ENCODE peak calls at places on chromosomes 1 and 21, in nine cellular contexts. One of them, this sample, is unnamed.

GRCh38 chr1:209485167-209485566 is 98.3 kb upstream of the CAMK1G start:
- DNase-seq in H9: no peak
- DNase-seq in left ventricle myocardium inferior: peak
- DNase-seq in heart left ventricle: peak
- DNase-seq in fibroblast of villous mesenchyme: peak
- DNase-seq in mammary epithelial cell: peak
- DNase-seq in endothelial cell: no peak
- DNase-seq in A549: no peak
- DNase-seq in CD4-positive, alpha-beta T cell: no peak
- DNase-seq in this sample: no peak

GRCh38 chr1:210228158-210228557 is 4.4 kb upstream of the SERTAD4 start:
- DNase-seq in H9: no peak
- DNase-seq in left ventricle myocardium inferior: no peak
- DNase-seq in heart left ventricle: no peak
- DNase-seq in fibroblast of villous mesenchyme: no peak
- DNase-seq in mammary epithelial cell: no peak
- DNase-seq in endothelial cell: no peak
- DNase-seq in A549: no peak
- DNase-seq in CD4-positive, alpha-beta T cell: no peak
- DNase-seq in this sample: no peak

GRCh38 chr1:227759345-227760300 is 24.4 kb downstream of the SNAP47 start:
- DNase-seq in H9: no peak
- DNase-seq in left ventricle myocardium inferior: peak
- DNase-seq in heart left ventricle: peak
- DNase-seq in fibroblast of villous mesenchyme: peak
- DNase-seq in mammary epithelial cell: peak
- DNase-seq in endothelial cell: no peak
- DNase-seq in A549: no peak
- DNase-seq in CD4-positive, alpha-beta T cell: no peak
- DNase-seq in this sample: no peak

GRCh38 chr1:43315963-43316737 is 15.4 kb downstream of the TIE1 start:
- DNase-seq in H9: no peak
- DNase-seq in left ventricle myocardium inferior: no peak
- DNase-seq in heart left ventricle: no peak
- DNase-seq in fibroblast of villous mesenchyme: no peak
- DNase-seq in mammary epithelial cell: no peak
- DNase-seq in endothelial cell: no peak
- DNase-seq in A549: no peak
- DNase-seq in CD4-positive, alpha-beta T cell: no peak
- DNase-seq in this sample: no peak

GRCh38 chr1:236394905-236395779 is 1.1 kb downstream of the EDARADD start:
- DNase-seq in H9: peak
- DNase-seq in left ventricle myocardium inferior: peak
- DNase-seq in heart left ventricle: peak
- DNase-seq in fibroblast of villous mesenchyme: peak
- DNase-seq in mammary epithelial cell: peak
- DNase-seq in endothelial cell: peak
- DNase-seq in A549: no peak
- DNase-seq in CD4-positive, alpha-beta T cell: no peak
- DNase-seq in this sample: peak

GRCh38 chr1:38152351-38153082 is 105.9 kb upstream of the POU3F1 start:
- DNase-seq in H9: no peak
- DNase-seq in left ventricle myocardium inferior: no peak
- DNase-seq in heart left ventricle: no peak
- DNase-seq in fibroblast of villous mesenchyme: no peak
- DNase-seq in mammary epithelial cell: peak
- DNase-seq in endothelial cell: no peak
- DNase-seq in A549: no peak
- DNase-seq in CD4-positive, alpha-beta T cell: no peak
- DNase-seq in this sample: no peak

GRCh38 chr1:103457856-103458255 is 67.6 kb upstream of the RNPC3 start:
- DNase-seq in H9: peak
- DNase-seq in left ventricle myocardium inferior: no peak
- DNase-seq in heart left ventricle: no peak
- DNase-seq in fibroblast of villous mesenchyme: no peak
- DNase-seq in mammary epithelial cell: peak
- DNase-seq in endothelial cell: no peak
- DNase-seq in A549: no peak
- DNase-seq in CD4-positive, alpha-beta T cell: no peak
- DNase-seq in this sample: no peak

GRCh38 chr1:81554108-81554507 is 246.6 kb upstream of the ADGRL2 start:
- DNase-seq in H9: no peak
- DNase-seq in left ventricle myocardium inferior: no peak
- DNase-seq in heart left ventricle: no peak
- DNase-seq in fibroblast of villous mesenchyme: no peak
- DNase-seq in mammary epithelial cell: no peak
- DNase-seq in endothelial cell: no peak
- DNase-seq in A549: no peak
- DNase-seq in CD4-positive, alpha-beta T cell: no peak
- DNase-seq in this sample: no peak

GRCh38 chr1:224182057-224182865 is 779 bp upstream of the DEGS1 start:
- DNase-seq in H9: no peak
- DNase-seq in left ventricle myocardium inferior: no peak
- DNase-seq in heart left ventricle: no peak
- DNase-seq in fibroblast of villous mesenchyme: no peak
- DNase-seq in mammary epithelial cell: peak
- DNase-seq in endothelial cell: no peak
- DNase-seq in A549: peak
- DNase-seq in CD4-positive, alpha-beta T cell: peak
- DNase-seq in this sample: peak

GRCh38 chr1:118077331-118078055 is 107.5 kb downstream of the SPAG17 start:
- DNase-seq in H9: peak
- DNase-seq in left ventricle myocardium inferior: no peak
- DNase-seq in heart left ventricle: no peak
- DNase-seq in fibroblast of villous mesenchyme: peak
- DNase-seq in mammary epithelial cell: peak
- DNase-seq in endothelial cell: peak
- DNase-seq in A549: peak
- DNase-seq in CD4-positive, alpha-beta T cell: no peak
- DNase-seq in this sample: no peak

GRCh38 chr1:209435654-209436566 is 147.6 kb upstream of the CAMK1G start:
- DNase-seq in H9: peak
- DNase-seq in left ventricle myocardium inferior: peak
- DNase-seq in heart left ventricle: peak
- DNase-seq in fibroblast of villous mesenchyme: peak
- DNase-seq in mammary epithelial cell: peak
- DNase-seq in endothelial cell: peak
- DNase-seq in A549: peak
- DNase-seq in CD4-positive, alpha-beta T cell: peak
- DNase-seq in this sample: peak

GRCh38 chr1:39898648-39899603 is 2.8 kb downstream of the MYCL start:
- DNase-seq in H9: peak
- DNase-seq in left ventricle myocardium inferior: no peak
- DNase-seq in heart left ventricle: no peak
- DNase-seq in fibroblast of villous mesenchyme: peak
- DNase-seq in mammary epithelial cell: no peak
- DNase-seq in endothelial cell: peak
- DNase-seq in A549: peak
- DNase-seq in CD4-positive, alpha-beta T cell: no peak
- DNase-seq in this sample: no peak

GRCh38 chr1:20711285-20712209 is 6.3 kb downstream of the KIF17 start:
- DNase-seq in H9: no peak
- DNase-seq in left ventricle myocardium inferior: no peak
- DNase-seq in heart left ventricle: no peak
- DNase-seq in fibroblast of villous mesenchyme: no peak
- DNase-seq in mammary epithelial cell: no peak
- DNase-seq in endothelial cell: no peak
- DNase-seq in A549: no peak
- DNase-seq in CD4-positive, alpha-beta T cell: no peak
- DNase-seq in this sample: no peak

GRCh38 chr21:45041351-45041805 is 33.0 kb upstream of the ADARB1 start:
- DNase-seq in H9: no peak
- DNase-seq in left ventricle myocardium inferior: peak
- DNase-seq in heart left ventricle: no peak
- DNase-seq in fibroblast of villous mesenchyme: peak
- DNase-seq in mammary epithelial cell: no peak
- DNase-seq in endothelial cell: no peak
- DNase-seq in A549: no peak
- DNase-seq in CD4-positive, alpha-beta T cell: no peak
- DNase-seq in this sample: no peak

GRCh38 chr1:44621841-44622286 is 52.4 kb downstream of the TMEM53 start:
- DNase-seq in H9: no peak
- DNase-seq in left ventricle myocardium inferior: no peak
- DNase-seq in heart left ventricle: no peak
- DNase-seq in fibroblast of villous mesenchyme: peak
- DNase-seq in mammary epithelial cell: no peak
- DNase-seq in endothelial cell: no peak
- DNase-seq in A549: no peak
- DNase-seq in CD4-positive, alpha-beta T cell: no peak
- DNase-seq in this sample: no peak

GRCh38 chr1:12452262-12452661 is 165.7 kb downstream of the DHRS3 start:
- DNase-seq in H9: no peak
- DNase-seq in left ventricle myocardium inferior: no peak
- DNase-seq in heart left ventricle: no peak
- DNase-seq in fibroblast of villous mesenchyme: no peak
- DNase-seq in mammary epithelial cell: no peak
- DNase-seq in endothelial cell: no peak
- DNase-seq in A549: no peak
- DNase-seq in CD4-positive, alpha-beta T cell: no peak
- DNase-seq in this sample: no peak

GRCh38 chr1:175317795-175318194 is 125.2 kb upstream of the KIAA0040 start:
- DNase-seq in H9: no peak
- DNase-seq in left ventricle myocardium inferior: no peak
- DNase-seq in heart left ventricle: peak
- DNase-seq in fibroblast of villous mesenchyme: no peak
- DNase-seq in mammary epithelial cell: no peak
- DNase-seq in endothelial cell: no peak
- DNase-seq in A549: no peak
- DNase-seq in CD4-positive, alpha-beta T cell: no peak
- DNase-seq in this sample: no peak

GRCh38 chr21:35400233-35400939 is 351.3 kb upstream of the RUNX1 start:
- DNase-seq in H9: no peak
- DNase-seq in left ventricle myocardium inferior: no peak
- DNase-seq in heart left ventricle: no peak
- DNase-seq in fibroblast of villous mesenchyme: peak
- DNase-seq in mammary epithelial cell: peak
- DNase-seq in endothelial cell: peak
- DNase-seq in A549: peak
- DNase-seq in CD4-positive, alpha-beta T cell: peak
- DNase-seq in this sample: peak

GRCh38 chr21:44368711-44369446 is 15.5 kb downstream of the TRPM2 start:
- DNase-seq in H9: peak
- DNase-seq in left ventricle myocardium inferior: no peak
- DNase-seq in heart left ventricle: peak
- DNase-seq in fibroblast of villous mesenchyme: no peak
- DNase-seq in mammary epithelial cell: no peak
- DNase-seq in endothelial cell: no peak
- DNase-seq in A549: peak
- DNase-seq in CD4-positive, alpha-beta T cell: no peak
- DNase-seq in this sample: no peak

GRCh38 chr1:221715321-221716169 is 26.3 kb downstream of the DUSP10 start:
- DNase-seq in H9: peak
- DNase-seq in left ventricle myocardium inferior: no peak
- DNase-seq in heart left ventricle: no peak
- DNase-seq in fibroblast of villous mesenchyme: peak
- DNase-seq in mammary epithelial cell: no peak
- DNase-seq in endothelial cell: no peak
- DNase-seq in A549: no peak
- DNase-seq in CD4-positive, alpha-beta T cell: no peak
- DNase-seq in this sample: no peak

GRCh38 chr1:247268390-247269045 is 12.6 kb downstream of the VN1R5 start:
- DNase-seq in H9: no peak
- DNase-seq in left ventricle myocardium inferior: no peak
- DNase-seq in heart left ventricle: no peak
- DNase-seq in fibroblast of villous mesenchyme: peak
- DNase-seq in mammary epithelial cell: no peak
- DNase-seq in endothelial cell: no peak
- DNase-seq in A549: no peak
- DNase-seq in CD4-positive, alpha-beta T cell: no peak
- DNase-seq in this sample: no peak
- TF ChIP-seq CTCF in H9: peak
- TF ChIP-seq CTCF in left ventricle myocardium inferior: no peak
- TF ChIP-seq CTCF in heart left ventricle: no peak
- TF ChIP-seq CTCF in fibroblast of villous mesenchyme: peak
- TF ChIP-seq CTCF in mammary epithelial cell: no peak
- TF ChIP-seq CTCF in endothelial cell: no peak
- TF ChIP-seq CTCF in A549: no peak
- TF ChIP-seq CTCF in CD4-positive, alpha-beta T cell: no peak
- TF ChIP-seq CTCF in this sample: no peak

DNA sequence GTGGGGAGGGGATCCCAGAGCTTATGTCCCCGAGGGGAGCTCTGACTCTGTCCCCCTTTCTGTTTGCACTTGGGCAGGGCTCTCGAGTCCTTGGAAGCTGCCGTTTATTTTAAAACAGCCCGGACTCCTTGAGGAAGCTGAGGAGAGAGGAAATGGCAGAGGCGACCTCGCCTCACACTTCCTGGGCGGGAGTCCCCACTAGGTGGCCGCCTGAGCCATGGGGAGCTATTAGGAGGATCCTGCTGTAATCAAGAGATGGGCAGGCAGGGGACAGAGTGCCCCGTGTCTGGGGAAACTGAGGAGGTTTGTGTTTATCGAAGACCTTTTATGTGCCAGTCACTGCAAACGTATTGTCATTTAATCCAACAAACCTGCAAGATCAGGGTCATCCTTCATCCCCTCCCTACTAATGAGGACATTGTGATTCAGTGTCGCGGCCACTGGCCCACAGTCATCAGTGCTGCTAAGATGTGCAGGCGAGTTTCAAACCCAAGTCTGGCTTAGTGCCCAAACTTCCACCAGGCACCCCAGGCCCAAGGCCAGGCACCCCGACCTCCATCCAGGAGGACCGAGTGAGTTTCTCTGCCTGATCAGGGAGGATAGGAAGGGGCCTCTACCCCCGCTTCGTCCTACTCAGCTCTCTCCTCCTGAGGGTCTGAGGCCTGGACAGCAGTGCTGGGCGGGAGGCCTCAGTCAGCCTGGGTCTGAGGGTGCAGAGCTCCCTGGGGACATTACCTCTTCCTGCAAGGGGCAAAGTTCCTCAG is 316.9 kb upstream of the VAMP3 start:
- DNase-seq in H9: peak
- DNase-seq in left ventricle myocardium inferior: peak
- DNase-seq in heart left ventricle: peak
- DNase-seq in fibroblast of villous mesenchyme: no peak
- DNase-seq in mammary epithelial cell: no peak
- DNase-seq in endothelial cell: peak
- DNase-seq in A549: no peak
- DNase-seq in CD4-positive, alpha-beta T cell: no peak
- DNase-seq in this sample: no peak
- TF ChIP-seq CTCF in H9: peak
- TF ChIP-seq CTCF in left ventricle myocardium inferior: peak
- TF ChIP-seq CTCF in heart left ventricle: peak
- TF ChIP-seq CTCF in fibroblast of villous mesenchyme: peak
- TF ChIP-seq CTCF in mammary epithelial cell: peak
- TF ChIP-seq CTCF in endothelial cell: peak
- TF ChIP-seq CTCF in A549: peak
- TF ChIP-seq CTCF in CD4-positive, alpha-beta T cell: no peak
- TF ChIP-seq CTCF in this sample: no peak

GRCh38 chr1:161098161-161099068 is at the start of gene KLHDC9:
- DNase-seq in H9: peak
- DNase-seq in left ventricle myocardium inferior: peak
- DNase-seq in heart left ventricle: peak
- DNase-seq in fibroblast of villous mesenchyme: peak
- DNase-seq in mammary epithelial cell: peak
- DNase-seq in endothelial cell: peak
- DNase-seq in A549: peak
- DNase-seq in CD4-positive, alpha-beta T cell: peak
- DNase-seq in this sample: peak
- TF ChIP-seq CTCF in H9: no peak
- TF ChIP-seq CTCF in left ventricle myocardium inferior: no peak
- TF ChIP-seq CTCF in heart left ventricle: peak
- TF ChIP-seq CTCF in fibroblast of villous mesenchyme: peak
- TF ChIP-seq CTCF in mammary epithelial cell: no peak
- TF ChIP-seq CTCF in endothelial cell: peak
- TF ChIP-seq CTCF in A549: no peak
- TF ChIP-seq CTCF in CD4-positive, alpha-beta T cell: peak
- TF ChIP-seq CTCF in this sample: peak

GRCh38 chr1:50750021-50750619 is 209.9 kb downstream of the FAF1 start:
- DNase-seq in H9: no peak
- DNase-seq in left ventricle myocardium inferior: no peak
- DNase-seq in heart left ventricle: no peak
- DNase-seq in fibroblast of villous mesenchyme: peak
- DNase-seq in mammary epithelial cell: peak
- DNase-seq in endothelial cell: peak
- DNase-seq in A549: peak
- DNase-seq in CD4-positive, alpha-beta T cell: no peak
- DNase-seq in this sample: no peak
- TF ChIP-seq CTCF in H9: peak
- TF ChIP-seq CTCF in left ventricle myocardium inferior: peak
- TF ChIP-seq CTCF in heart left ventricle: peak
- TF ChIP-seq CTCF in fibroblast of villous mesenchyme: peak
- TF ChIP-seq CTCF in mammary epithelial cell: peak
- TF ChIP-seq CTCF in endothelial cell: no peak
- TF ChIP-seq CTCF in A549: peak
- TF ChIP-seq CTCF in CD4-positive, alpha-beta T cell: no peak
- TF ChIP-seq CTCF in this sample: peak

This sample was measured in GM10248.